ENCODE peak calls at places on chromosomes 13 and 19, in six cellular contexts. T, B, G, K, Z and C are unnamed samples.

GRCh38 chr19:4967738-4968461 is 1.0 kb upstream of the KDM4B start:
- DNase-seq in B (no peak), G (peak; percentile 46), Z (no peak), K (no peak), T (no peak), C (no peak)

GRCh38 chr13:39910041-39910440 is 254.6 kb downstream of the COG6 start:
- DNase-seq in Z (no peak), K (no peak), B (no peak), G (no peak), T (no peak), C (no peak)

GRCh38 chr19:7272856-7273578 is 21.2 kb downstream of the INSR start:
- DNase-seq in G (no peak), K (no peak), Z (no peak), T (no peak), B (no peak), C (no peak)

GRCh38 chr19:13132471-13133166 is 14.6 kb downstream of the NACC1 start:
- DNase-seq in Z (no peak), T (no peak), G (no peak), B (no peak), K (no peak), C (no peak)

GRCh38 chr19:8454218-8454617 is 9.4 kb downstream of the HNRNPM start:
- DNase-seq in Z (no peak), T (no peak), K (no peak), G (no peak), B (no peak), C (no peak)

GRCh38 chr19:39497850-39498261 is 891 bp upstream of the DLL3 start:
- DNase-seq in B (no peak), T (no peak), Z (no peak), K (peak; percentile 35), G (peak; percentile 63), C (no peak)

GRCh38 chr19:46847528-46847927 is 3.1 kb downstream of the AP2S1 start:
- DNase-seq in T (no peak), G (no peak), B (no peak), K (peak; percentile 12), Z (peak; percentile 21), C (no peak)

GRCh38 chr19:6216236-6216995 is 63.4 kb downstream of the MLLT1 start:
- DNase-seq in Z (peak; percentile 68), T (no peak), K (peak; percentile 49), G (peak; percentile 60), B (no peak), C (no peak)

GRCh38 chr13:42113478-42113877 is 65.0 kb downstream of the DGKH start:
- DNase-seq in G (no peak), K (no peak), B (no peak), T (no peak), Z (no peak), C (no peak)

DNA sequence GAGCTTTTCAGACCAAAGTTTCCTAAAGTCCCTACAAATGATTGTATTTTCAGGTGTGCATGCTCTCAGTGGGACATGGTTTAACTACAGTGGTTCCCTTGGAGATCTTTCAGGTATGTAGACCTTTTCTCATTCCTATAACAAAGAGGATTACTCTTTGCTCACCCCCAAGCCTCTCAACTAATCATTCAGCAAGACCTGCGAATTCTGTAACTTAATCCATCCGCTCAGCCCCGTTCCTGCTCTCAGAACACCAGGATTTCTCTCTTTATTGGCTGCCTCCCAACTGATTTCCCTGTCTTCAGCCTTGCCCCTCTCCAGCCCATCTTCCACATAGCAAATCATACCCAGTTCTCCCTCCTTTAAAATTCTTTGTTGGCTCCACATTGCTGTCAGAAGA is 253.6 kb downstream of the MTUS2 start:
- DNase-seq in T (no peak), K (no peak), Z (no peak), B (no peak), G (no peak), C (no peak)
- H3K9me3 ChIP-seq in T (no peaks in the 10 kb centered on the region), K (no peaks in the 10 kb centered on the region), Z (no peaks in the 10 kb centered on the region), B (peaks cover 13% of the 10 kb centered on the region), G (no peaks in the 10 kb centered on the region), C (peaks cover 4% of the 10 kb centered on the region)

GRCh38 chr13:48645845-48646244 is 7.9 kb upstream of the CYSLTR2 start:
- DNase-seq in G (no peak), K (no peak), T (no peak), B (no peak), Z (no peak), C (no peak)
- H3K4me3 ChIP-seq in G (no peak overlapping the region), K (no peak overlapping the region), T (no peak overlapping the region), B (no peak overlapping the region), Z (no peak overlapping the region), C (no peak overlapping the region)

GRCh38 chr13:66803013-66803739 is 427.0 kb downstream of the PCDH9 start:
- DNase-seq in G (no peak), K (no peak), Z (no peak), T (no peak), B (no peak), C (no peak)
- H3K4me1 ChIP-seq in G (peaks cover 1% of the 10 kb centered on the region), K (no peaks in the 10 kb centered on the region), Z (no peaks in the 10 kb centered on the region), T (no peaks in the 10 kb centered on the region), B (peaks cover 26% of the 10 kb centered on the region), C (peaks cover 3% of the 10 kb centered on the region)

DNA sequence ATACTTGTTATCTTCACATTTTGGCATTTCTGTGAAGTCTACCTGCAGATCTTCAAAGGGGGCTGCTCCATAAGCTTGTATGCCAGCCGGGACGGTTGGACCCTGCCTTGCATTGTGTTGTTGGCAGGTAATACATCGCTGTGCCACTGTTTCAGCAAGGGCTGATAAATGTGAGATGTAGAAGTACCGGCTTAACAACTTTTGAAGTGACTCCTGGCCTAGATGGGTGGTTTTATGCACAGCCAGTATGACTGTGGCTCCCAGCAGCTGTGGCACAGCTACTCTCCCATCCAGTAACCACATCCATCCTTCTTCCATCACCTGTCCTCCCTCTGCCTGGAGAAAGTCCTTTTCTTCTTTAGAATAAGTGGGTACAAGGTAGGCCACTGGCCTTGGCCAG is 19.7 kb downstream of the ZNF700 start:
- DNase-seq in K (no peak), T (no peak), B (no peak), G (no peak), Z (no peak), C (no peak)
- H3K9me3 ChIP-seq in K (peaks cover 79% of the 10 kb centered on the region), T (peaks cover 86% of the 10 kb centered on the region), B (peaks cover 99% of the 10 kb centered on the region), G (peaks cover 33% of the 10 kb centered on the region), Z (peaks cover 98% of the 10 kb centered on the region), C (peaks cover 63% of the 10 kb centered on the region)

DNA sequence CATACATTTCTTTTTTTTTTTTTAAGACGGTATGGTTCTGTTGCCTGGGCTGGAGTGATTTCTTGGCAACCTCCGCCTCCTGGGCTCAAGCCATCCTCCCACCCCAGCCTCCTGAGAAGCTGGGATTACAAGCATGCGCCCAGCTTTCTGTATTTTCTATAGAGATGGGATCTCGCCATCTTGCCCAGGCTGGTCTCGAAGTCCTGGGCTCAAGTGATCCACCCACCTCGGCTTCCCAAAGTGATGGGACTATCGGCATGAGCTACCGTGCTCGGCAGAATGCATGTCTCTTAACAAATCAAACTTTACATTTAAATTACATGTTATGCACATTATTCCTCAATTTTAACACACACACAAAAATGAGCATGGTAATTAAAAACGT is 1.2 kb downstream of the NDUFA13 start:
- DNase-seq in B (no peak), K (no peak), T (no peak), G (peak; percentile 43), Z (no peak), C (no peak)
- H3K4me3 ChIP-seq in B (peak overlapping the region; percentile 79), K (no peak overlapping the region), T (no peak overlapping the region), G (peak overlapping the region; percentile 79), Z (no peak overlapping the region), C (no peak overlapping the region)

GRCh38 chr13:51613535-51613934 is 29.3 kb downstream of the WDFY2 start:
- DNase-seq in B (no peak), K (no peak), T (no peak), Z (no peak), G (no peak), C (no peak)

GRCh38 chr13:51619614-51620013 is 35.4 kb downstream of the WDFY2 start:
- DNase-seq in Z (no peak), G (no peak), B (no peak), K (no peak), T (no peak), C (no peak)

GRCh38 chr13:51612867-51613266 is 28.6 kb downstream of the WDFY2 start:
- DNase-seq in T (no peak), G (no peak), B (no peak), K (no peak), Z (no peak), C (no peak)

GRCh38 chr13:51618626-51619025 is 34.4 kb downstream of the WDFY2 start:
- DNase-seq in Z (no peak), K (no peak), B (no peak), G (no peak), T (no peak), C (no peak)

GRCh38 chr13:51614350-51614786 is 30.1 kb downstream of the WDFY2 start:
- DNase-seq in B (no peak), K (no peak), Z (peak; percentile 79), T (peak; percentile 37), G (no peak), C (no peak)
- H3K4me1 ChIP-seq in B (peaks cover 44% of the 10 kb centered on the region), K (peaks cover 13% of the 10 kb centered on the region), Z (peaks cover 67% of the 10 kb centered on the region), T (peaks cover 4% of the 10 kb centered on the region), G (peaks cover 9% of the 10 kb centered on the region), C (peaks cover 3% of the 10 kb centered on the region)